ENCODE peak calls at places on chromosomes 12 and 14, in ten cellular contexts. Q is iPS-NIHi11; M is KG1; T is activated naive CD8-positive, alpha-beta T cell treated with anti-CD3 and anti-CD28 coated beads, Interleukin-2, amount 50 U/mL, for 24 hours; W is activated CD8-positive, alpha-beta T cell treated with anti-CD3 and anti-CD28 coated beads for 36 hours; A is heart right ventricle; L is retina; O is stomach; D is mesothelial cell of epicardium; U is BE2C. X is an unnamed sample.

GRCh38 chr14:53409289-53409688 is 256.2 kb upstream of the DDHD1 start:
- DNase-seq in Q (no peak), M (no peak), T (no peak), W (no peak), A (no peak), L (no peak), O (no peak), D (no peak), U (no peak), X (no peak)

GRCh38 chr12:23484238-23484637 is 465.2 kb downstream of the SOX5 start:
- DNase-seq in Q (no peak), M (no peak), T (no peak), W (no peak), A (no peak), L (no peak), O (no peak), D (no peak), U (no peak), X (no peak)

GRCh38 chr14:95561001-95561412 is 26.2 kb downstream of the GLRX5 start:
- DNase-seq in Q (peak), M (peak), T (peak), W (peak), A (peak), L (peak), O (peak), D (peak), U (peak), X (peak)

GRCh38 chr12:116609236-116609635 is 50.1 kb downstream of the MAP1LC3B2 start:
- DNase-seq in Q (no peak), M (no peak), T (no peak), W (no peak), A (no peak), L (no peak), O (no peak), D (no peak), U (no peak), X (no peak)

GRCh38 chr12:113475451-113476085 is 3.9 kb upstream of the LHX5 start:
- DNase-seq in Q (no peak), M (no peak), T (no peak), W (no peak), A (no peak), L (peak), O (no peak), D (no peak), U (no peak), X (no peak)

GRCh38 chr12:105235299-105235746 is 651 bp downstream of the APPL2 start:
- DNase-seq in Q (peak), M (no peak), T (no peak), W (peak), A (no peak), L (no peak), O (no peak), D (no peak), U (no peak), X (no peak)

GRCh38 chr12:65123435-65124063 is 2.4 kb upstream of the WIF1 start:
- DNase-seq in Q (no peak), M (peak), T (peak), W (peak), A (no peak), L (peak), O (no peak), D (no peak), U (peak), X (no peak)

GRCh38 chr12:66087365-66087943 is 43.1 kb downstream of the LLPH start:
- DNase-seq in Q (peak), M (peak), T (peak), W (peak), A (peak), L (peak), O (peak), D (peak), U (peak), X (no peak)

GRCh38 chr14:101131451-101131916 is 228.0 kb upstream of the RTL1 start:
- DNase-seq in Q (no peak), M (no peak), T (no peak), W (no peak), A (no peak), L (no peak), O (no peak), D (peak), U (peak), X (no peak)

GRCh38 chr14:70698288-70698687 is 56.6 kb downstream of the TTC9 start:
- DNase-seq in Q (no peak), M (no peak), T (no peak), W (no peak), A (no peak), L (no peak), O (peak), D (no peak), U (no peak), X (no peak)

GRCh38 chr12:39127401-39127800 is 222.0 kb upstream of the CPNE8 start:
- DNase-seq in Q (peak), M (no peak), T (no peak), W (no peak), A (no peak), L (no peak), O (no peak), D (no peak), U (no peak), X (no peak)

GRCh38 chr12:57372233-57372632 is 58.6 kb downstream of the R3HDM2 start:
- DNase-seq in Q (no peak), M (no peak), T (no peak), W (no peak), A (peak), L (peak), O (no peak), D (no peak), U (no peak), X (no peak)

GRCh38 chr14:73339846-73340565 is 102.7 kb downstream of the PAPLN start:
- DNase-seq in Q (no peak), M (no peak), T (no peak), W (no peak), A (no peak), L (peak), O (no peak), D (no peak), U (peak), X (no peak)

GRCh38 chr14:68908201-68908600 is 70.9 kb downstream of the ACTN1 start:
- DNase-seq in Q (no peak), M (no peak), T (no peak), W (no peak), A (no peak), L (no peak), O (no peak), D (no peak), U (no peak), X (no peak)

GRCh38 chr14:73180385-73180805 is 44.1 kb downstream of the PSEN1 start:
- DNase-seq in Q (no peak), M (no peak), T (no peak), W (no peak), A (no peak), L (no peak), O (no peak), D (no peak), U (no peak), X (no peak)

GRCh38 chr12:12736759-12737676 is 19.9 kb downstream of the CDKN1B start:
- DNase-seq in Q (peak), M (no peak), T (no peak), W (peak), A (peak), L (peak), O (no peak), D (no peak), U (peak), X (no peak)

GRCh38 chr12:3622021-3622731 is 130.7 kb downstream of the CRACR2A start:
- DNase-seq in Q (no peak), M (no peak), T (no peak), W (no peak), A (no peak), L (no peak), O (no peak), D (no peak), U (no peak), X (no peak)

X was measured in activated T-helper 9 cell treated with anti-CD3 and anti-CD28 coated beads, Interleukin-2, amount 50 U/mL, for 16 hours.